ENCODE peak calls at places on chromosomes 11 and 22, in six cellular contexts. X is HCT116; A is testis; V is SJSA1; T is CD8-positive, alpha-beta memory T cell; R is cardiac muscle cell. B is an unnamed sample.

GRCh38 chr11:117814204-117814765 is 10.3 kb downstream of the FXYD2 start:
- DNase-seq in X (no peak), A (no peak), V (no peak), T (no peak), R (no peak), B (no peak)

GRCh38 chr11:123062892-123063395 is 1.0 kb upstream of the HSPA8 start:
- DNase-seq in X (no peak), A (no peak), V (no peak), T (no peak), R (peak; percentile 71), B (no peak)

GRCh38 chr11:64849600-64850356 is 5.3 kb upstream of the CDC42BPG start:
- DNase-seq in X (no peak), A (no peak), V (no peak), T (no peak), R (peak; percentile 76), B (no peak)

GRCh38 chr11:75873417-75874148 is 58.6 kb downstream of the UVRAG start:
- DNase-seq in X (no peak), A (no peak), V (no peak), T (no peak), R (no peak), B (no peak)

GRCh38 chr11:2794419-2794795 is 91.2 kb downstream of the CDKN1C start:
- DNase-seq in X (no peak), A (no peak), V (no peak), T (no peak), R (no peak), B (no peak)

GRCh38 chr11:11659567-11660341 is 37.9 kb upstream of the GALNT18 start:
- DNase-seq in X (no peak), A (no peak), V (no peak), T (no peak), R (no peak), B (no peak)

GRCh38 chr11:117595440-117595839 is 201.6 kb downstream of the DSCAML1 start:
- DNase-seq in X (peak; percentile 7), A (no peak), V (no peak), T (no peak), R (no peak), B (no peak)

GRCh38 chr11:123057604-123058305 is 4.2 kb downstream of the HSPA8 start:
- DNase-seq in X (no peak), A (no peak), V (no peak), T (no peak), R (no peak), B (peak; percentile 27)

GRCh38 chr22:42269407-42270177 is 861 bp downstream of the TCF20 start:
- DNase-seq in X (peak; percentile 48), A (peak; percentile 59), V (peak; percentile 44), T (peak; percentile 59), R (peak; percentile 15), B (peak; percentile 60)

GRCh38 chr22:10778296-10778814 is 4749.6 kb upstream of the OR11H1 start:
- DNase-seq in X (no peak), A (peak; percentile 85), V (no peak), T (no peak), R (no peak), B (no peak)
- H3K9me3 ChIP-seq in X (peaks cover 37% of the 10 kb centered on the region), A (no peaks in the 10 kb centered on the region), V (no peaks in the 10 kb centered on the region), T (peaks cover 8% of the 10 kb centered on the region), R (peaks cover 13% of the 10 kb centered on the region), B (no peaks in the 10 kb centered on the region)

DNA sequence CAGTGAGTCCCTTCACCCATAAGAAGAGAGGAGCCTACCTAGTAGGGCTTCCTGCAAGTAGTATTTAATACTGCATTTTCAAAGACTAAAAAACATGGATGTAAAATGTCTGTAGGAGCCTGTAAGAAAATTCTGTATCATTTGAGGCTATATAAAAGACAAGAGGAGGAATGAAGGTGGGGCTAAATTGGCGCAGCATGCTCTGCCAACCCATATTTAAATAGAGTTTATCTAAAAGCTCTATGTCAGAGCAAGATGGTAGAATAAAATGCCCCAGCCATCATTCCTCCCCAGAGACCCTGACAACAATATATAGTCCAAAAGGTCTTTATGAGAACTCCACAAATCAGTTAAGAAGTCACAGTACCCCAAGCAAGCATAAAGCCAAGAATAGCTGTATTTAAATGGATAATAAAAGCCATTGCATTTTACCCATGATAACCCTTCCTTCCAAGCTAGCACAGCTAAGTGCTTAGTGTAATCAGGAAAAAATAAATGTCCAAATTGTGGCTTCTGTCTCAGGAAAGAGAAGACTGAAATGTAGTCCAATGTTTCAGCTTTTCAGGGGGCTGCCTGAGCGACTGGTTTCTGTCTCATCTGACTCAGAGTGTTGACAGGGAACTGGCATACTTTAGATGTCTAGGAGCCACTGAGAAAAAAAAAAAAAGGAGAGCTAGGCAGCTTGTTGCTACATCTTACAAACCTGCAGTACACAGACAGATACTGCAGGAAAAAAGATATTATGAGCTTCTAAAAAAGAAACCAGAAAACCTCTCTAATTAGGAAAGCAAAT is 258.6 kb downstream of the METTL15 start:
- DNase-seq in X (no peak), A (no peak), V (peak; percentile 5), T (no peak), R (peak; percentile 95), B (no peak)
- H3K9me3 ChIP-seq in X (no peaks in the 10 kb centered on the region), A (no peaks in the 10 kb centered on the region), V (no peaks in the 10 kb centered on the region), T (no peaks in the 10 kb centered on the region), R (no peaks in the 10 kb centered on the region), B (no peaks in the 10 kb centered on the region)

GRCh38 chr22:30968924-30969531 is at the start of gene TUG1:
- DNase-seq in X (peak; percentile 96), A (peak; percentile 100), V (peak; percentile 98), T (peak; percentile 97), R (peak; percentile 99), B (peak; percentile 93)
- H3K9me3 ChIP-seq in X (peaks cover 40% of the 10 kb centered on the region), A (no peaks in the 10 kb centered on the region), V (no peaks in the 10 kb centered on the region), T (peaks cover 38% of the 10 kb centered on the region), R (no peaks in the 10 kb centered on the region), B (peaks cover 28% of the 10 kb centered on the region)

GRCh38 chr11:54985731-54986130 is 276.2 kb upstream of the TRIM48 start:
- DNase-seq in X (no peak), A (no peak), V (no peak), T (no peak), R (no peak), B (no peak)
- H3K9me3 ChIP-seq in X (peaks cover 17% of the 10 kb centered on the region), A (no peaks in the 10 kb centered on the region), V (peaks cover 2% of the 10 kb centered on the region), T (no peaks in the 10 kb centered on the region), R (no peaks in the 10 kb centered on the region), B (no peaks in the 10 kb centered on the region)

GRCh38 chr22:48156603-48157355 is 1394.3 kb downstream of the TBC1D22A start:
- DNase-seq in X (no peak), A (no peak), V (no peak), T (no peak), R (no peak), B (no peak)
- H3K9me3 ChIP-seq in X (no peaks in the 10 kb centered on the region), A (no peaks in the 10 kb centered on the region), V (no peaks in the 10 kb centered on the region), T (no peaks in the 10 kb centered on the region), R (no peaks in the 10 kb centered on the region), B (no peaks in the 10 kb centered on the region)

GRCh38 chr11:50073113-50074105 is 40.7 kb downstream of the OR4C45 start:
- DNase-seq in X (no peak), A (no peak), V (no peak), T (no peak), R (no peak), B (no peak)

GRCh38 chr11:50075856-50076255 is 43.2 kb downstream of the OR4C45 start:
- DNase-seq in X (no peak), A (no peak), V (no peak), T (no peak), R (no peak), B (no peak)

GRCh38 chr11:50072226-50073112 is 39.8 kb downstream of the OR4C45 start:
- DNase-seq in X (no peak), A (no peak), V (no peak), T (no peak), R (no peak), B (no peak)

GRCh38 chr11:50071584-50072225 is 39.0 kb downstream of the OR4C45 start:
- DNase-seq in X (no peak), A (no peak), V (no peak), T (no peak), R (no peak), B (no peak)

DNA sequence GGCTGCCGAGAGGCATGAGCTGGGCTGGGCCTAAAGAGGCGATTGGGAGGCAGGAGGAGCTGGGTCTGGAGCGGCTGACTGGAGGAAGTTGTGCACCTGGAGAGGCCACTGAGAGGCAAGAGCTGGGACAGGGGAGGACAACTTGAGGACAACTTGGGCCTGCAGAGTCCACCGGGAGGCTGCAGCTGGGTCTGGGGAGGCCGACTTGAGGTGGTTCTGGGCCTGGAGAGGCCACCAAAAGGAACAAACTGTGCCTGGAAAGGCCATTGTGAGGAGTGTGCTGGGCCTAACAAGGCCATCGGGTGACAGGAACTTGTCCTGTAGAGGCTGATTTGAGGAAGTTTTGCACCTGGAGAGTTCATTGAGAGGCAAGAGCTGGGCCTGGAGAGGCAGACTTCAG is 41.5 kb downstream of the OR4C45 start:
- DNase-seq in X (no peak), A (no peak), V (no peak), T (no peak), R (no peak), B (no peak)
- H3K9me3 ChIP-seq in X (peaks cover 5% of the 10 kb centered on the region), A (no peaks in the 10 kb centered on the region), V (peaks cover 5% of the 10 kb centered on the region), T (no peaks in the 10 kb centered on the region), R (no peaks in the 10 kb centered on the region), B (no peaks in the 10 kb centered on the region)

GRCh38 chr11:98365941-98366340 is 654.8 kb upstream of the CNTN5 start:
- DNase-seq in X (no peak), A (no peak), V (no peak), T (no peak), R (no peak), B (no peak)
- H3K9me3 ChIP-seq in X (peaks cover 4% of the 10 kb centered on the region), A (no peaks in the 10 kb centered on the region), V (no peaks in the 10 kb centered on the region), T (no peaks in the 10 kb centered on the region), R (no peaks in the 10 kb centered on the region), B (no peaks in the 10 kb centered on the region)

DNA sequence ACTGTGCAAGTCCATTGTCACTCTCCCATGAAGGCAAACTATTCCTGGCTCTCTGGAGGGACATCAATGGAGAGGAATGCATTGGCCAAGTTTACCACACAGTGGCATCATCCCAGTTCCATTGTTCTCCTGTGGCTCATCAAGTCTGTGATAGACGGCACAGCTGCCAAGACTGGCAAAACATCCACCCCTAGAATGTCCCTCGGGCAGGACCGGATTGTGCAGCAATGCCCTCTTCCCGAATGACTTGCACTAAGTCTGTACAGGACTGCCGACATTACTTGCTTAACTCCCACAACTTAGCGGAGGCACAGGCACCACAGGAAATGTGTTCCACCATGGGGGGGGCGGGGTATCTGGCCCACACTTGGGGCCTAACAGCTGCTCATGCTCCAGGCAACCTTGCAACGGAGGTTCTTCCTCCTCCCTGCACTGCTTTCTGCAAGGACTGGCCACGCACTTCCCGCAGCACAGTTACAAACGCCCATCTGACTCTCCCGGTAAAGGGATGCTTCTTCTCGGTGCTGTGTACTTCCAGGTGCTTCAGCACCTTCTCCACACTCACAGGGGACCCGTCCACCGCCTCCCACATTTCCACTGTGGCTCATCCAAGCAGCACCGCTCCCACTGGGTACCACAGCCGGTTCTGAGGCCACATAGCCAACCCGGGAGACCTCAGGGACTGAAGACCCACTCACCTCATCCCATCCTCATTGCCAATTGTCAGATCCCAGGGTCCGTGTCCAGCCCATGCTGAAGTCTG is 1309.6 kb upstream of the RAG2 start:
- DNase-seq in X (no peak), A (no peak), V (no peak), T (no peak), R (no peak), B (no peak)
- H3K9me3 ChIP-seq in X (peaks cover 31% of the 10 kb centered on the region), A (no peaks in the 10 kb centered on the region), V (peaks cover 3% of the 10 kb centered on the region), T (no peaks in the 10 kb centered on the region), R (no peaks in the 10 kb centered on the region), B (peaks cover 5% of the 10 kb centered on the region)